ENCODE peak calls at places on chromosomes 3 and 15, in four cellular contexts. One of them, this sample, is unnamed.

GRCh38 chr3:197501879-197502620 is 53.7 kb downstream of the BDH1 start:
- DNase-seq in upper lobe of left lung: no peak
- DNase-seq in NCI-H2081: peak; percentile 27
- DNase-seq in heart left ventricle: no peak
- DNase-seq in this sample: peak; percentile 87

GRCh38 chr3:76698136-76698535 is 341.8 kb upstream of the ROBO2 start:
- DNase-seq in upper lobe of left lung: no peak
- DNase-seq in NCI-H2081: no peak
- DNase-seq in heart left ventricle: no peak
- DNase-seq in this sample: no peak

GRCh38 chr3:41328916-41329315 is 129.6 kb downstream of the CTNNB1 start:
- DNase-seq in upper lobe of left lung: no peak
- DNase-seq in NCI-H2081: no peak
- DNase-seq in heart left ventricle: no peak
- DNase-seq in this sample: peak; percentile 36

GRCh38 chr3:157160652-157161480 is 919 bp upstream of the CCNL1 start:
- DNase-seq in upper lobe of left lung: no peak
- DNase-seq in NCI-H2081: peak; percentile 75
- DNase-seq in heart left ventricle: peak; percentile 88
- DNase-seq in this sample: peak; percentile 98

GRCh38 chr3:62415312-62415791 is 42.0 kb upstream of the FEZF2 start:
- DNase-seq in upper lobe of left lung: no peak
- DNase-seq in NCI-H2081: peak; percentile 51
- DNase-seq in heart left ventricle: no peak
- DNase-seq in this sample: no peak

GRCh38 chr3:72446406-72447058 is 401.7 kb downstream of the SHQ1 start:
- DNase-seq in upper lobe of left lung: no peak
- DNase-seq in NCI-H2081: peak; percentile 41
- DNase-seq in heart left ventricle: no peak
- DNase-seq in this sample: peak; percentile 39

GRCh38 chr3:16377196-16377595 is 112.2 kb downstream of the OXNAD1 start:
- DNase-seq in upper lobe of left lung: no peak
- DNase-seq in NCI-H2081: peak; percentile 78
- DNase-seq in heart left ventricle: no peak
- DNase-seq in this sample: no peak

GRCh38 chr3:80087769-80088168 is 320.0 kb upstream of the ROBO1 start:
- DNase-seq in upper lobe of left lung: no peak
- DNase-seq in NCI-H2081: no peak
- DNase-seq in heart left ventricle: no peak
- DNase-seq in this sample: peak; percentile 51

GRCh38 chr15:70741107-70741511 is 22.2 kb downstream of the UACA start:
- DNase-seq in upper lobe of left lung: no peak
- DNase-seq in NCI-H2081: no peak
- DNase-seq in heart left ventricle: no peak
- DNase-seq in this sample: peak; percentile 93